ENCODE peak calls at places on chromosomes 3 and 15, in four cellular contexts. One of them, this sample, is unnamed.

GRCh38 chr3:133169669-133170068 is 131.5 kb downstream of the TMEM108 start:
- DNase-seq in heart right ventricle: no peak
- DNase-seq in EH: no peak
- DNase-seq in COR-L47: peak
- DNase-seq in this sample: no peak

GRCh38 chr15:39745415-39745814 is 37.2 kb downstream of the FSIP1 start:
- DNase-seq in EH: no peak
- DNase-seq in heart right ventricle: no peak
- DNase-seq in COR-L47: no peak
- DNase-seq in this sample: no peak

GRCh38 chr3:44208086-44208485 is 33.6 kb upstream of the TOPAZ1 start:
- DNase-seq in COR-L47: no peak
- DNase-seq in heart right ventricle: no peak
- DNase-seq in EH: peak
- DNase-seq in this sample: no peak

GRCh38 chr3:48915296-48915695 is 3.3 kb upstream of the ARIH2 start:
- DNase-seq in COR-L47: no peak
- DNase-seq in heart right ventricle: no peak
- DNase-seq in EH: no peak
- DNase-seq in this sample: no peak

GRCh38 chr3:195425849-195426248 is 17.0 kb downstream of the ACAP2 start:
- DNase-seq in heart right ventricle: no peak
- DNase-seq in COR-L47: no peak
- DNase-seq in EH: no peak
- DNase-seq in this sample: no peak

GRCh38 chr3:114035896-114036295 is 20.4 kb downstream of the CCDC191 start:
- DNase-seq in EH: no peak
- DNase-seq in heart right ventricle: no peak
- DNase-seq in COR-L47: no peak
- DNase-seq in this sample: no peak

GRCh38 chr15:42335074-42335473 is 24.2 kb upstream of the CAPN3 start:
- DNase-seq in COR-L47: no peak
- DNase-seq in EH: no peak
- DNase-seq in heart right ventricle: no peak
- DNase-seq in this sample: no peak

GRCh38 chr15:52424856-52425431 is 103.7 kb downstream of the MYO5A start:
- DNase-seq in EH: no peak
- DNase-seq in heart right ventricle: no peak
- DNase-seq in COR-L47: no peak
- DNase-seq in this sample: no peak

GRCh38 chr15:85702321-85703230 is 92.1 kb downstream of the KLHL25 start:
- DNase-seq in COR-L47: no peak
- DNase-seq in EH: no peak
- DNase-seq in heart right ventricle: no peak
- DNase-seq in this sample: no peak

GRCh38 chr3:149221783-149222517 is at the start of gene CP:
- DNase-seq in COR-L47: no peak
- DNase-seq in EH: no peak
- DNase-seq in heart right ventricle: no peak
- DNase-seq in this sample: no peak

GRCh38 chr15:42490743-42491539 is at the start of gene ZNF106:
- DNase-seq in heart right ventricle: peak
- DNase-seq in EH: peak
- DNase-seq in COR-L47: peak
- DNase-seq in this sample: peak

GRCh38 chr15:80931721-80932609 is 57.7 kb downstream of the MESD start:
- DNase-seq in COR-L47: no peak
- DNase-seq in EH: no peak
- DNase-seq in heart right ventricle: peak
- DNase-seq in this sample: no peak

GRCh38 chr3:133401374-133402135 is 1.7 kb downstream of the BFSP2 start:
- DNase-seq in COR-L47: no peak
- DNase-seq in EH: peak
- DNase-seq in heart right ventricle: peak
- DNase-seq in this sample: peak

GRCh38 chr3:177464392-177465225 is 267.3 kb upstream of the TBL1XR1 start:
- DNase-seq in heart right ventricle: no peak
- DNase-seq in EH: no peak
- DNase-seq in COR-L47: no peak
- DNase-seq in this sample: no peak

GRCh38 chr15:48563944-48564343 is 81.6 kb downstream of the FBN1 start:
- DNase-seq in heart right ventricle: no peak
- DNase-seq in EH: no peak
- DNase-seq in COR-L47: no peak
- DNase-seq in this sample: no peak

GRCh38 chr3:144344925-144345548 is 373.4 kb downstream of the DIPK2A start:
- DNase-seq in heart right ventricle: no peak
- DNase-seq in EH: no peak
- DNase-seq in COR-L47: no peak
- DNase-seq in this sample: no peak

GRCh38 chr3:53255360-53255774 is 455 bp downstream of the TKT start:
- DNase-seq in EH: no peak
- DNase-seq in heart right ventricle: peak
- DNase-seq in COR-L47: no peak
- DNase-seq in this sample: no peak

GRCh38 chr15:31852933-31853332 is 177.4 kb upstream of the CHRNA7 start:
- DNase-seq in heart right ventricle: no peak
- DNase-seq in COR-L47: no peak
- DNase-seq in EH: no peak
- DNase-seq in this sample: no peak